ENCODE peak calls at places on chromosomes 16 and 17, in six cellular contexts. A, P, T, R, B and N are unnamed samples.

GRCh38 chr16:88456356-88457292 is 3.5 kb downstream of the ZFPM1 start:
- DNase-seq in A (no peak), P (no peak), T (no peak), R (no peak), B (no peak), N (peak)

GRCh38 chr17:74340470-74341023 is 14.5 kb downstream of the KIF19 start:
- DNase-seq in A (no peak), P (no peak), T (no peak), R (no peak), B (no peak), N (no peak)

GRCh38 chr17:32491371-32492280 is 4.8 kb downstream of the CDK5R1 start:
- DNase-seq in A (no peak), P (no peak), T (no peak), R (no peak), B (no peak), N (no peak)

GRCh38 chr16:46975165-46975564 is 1.7 kb upstream of the DNAJA2 start:
- DNase-seq in A (no peak), P (no peak), T (no peak), R (no peak), B (no peak), N (no peak)

GRCh38 chr16:53043986-53044571 is 8.6 kb downstream of the CHD9NB start:
- DNase-seq in A (peak), P (no peak), T (no peak), R (no peak), B (no peak), N (peak)

GRCh38 chr17:55305321-55306087 is 40.7 kb downstream of the HLF start:
- DNase-seq in A (no peak), P (no peak), T (no peak), R (no peak), B (no peak), N (no peak)

GRCh38 chr16:2166263-2167080 is 10.9 kb downstream of the TRAF7 start:
- DNase-seq in A (no peak), P (no peak), T (no peak), R (no peak), B (no peak), N (no peak)

GRCh38 chr16:82773018-82773417 is 146.2 kb downstream of the CDH13 start:
- DNase-seq in A (no peak), P (no peak), T (peak), R (no peak), B (no peak), N (peak)

GRCh38 chr17:8060274-8060673 is 21.4 kb downstream of the ALOX15B start:
- DNase-seq in A (peak), P (peak), T (peak), R (peak), B (peak), N (peak)

GRCh38 chr16:84726670-84727467 is 27.1 kb downstream of the USP10 start:
- DNase-seq in A (no peak), P (no peak), T (no peak), R (no peak), B (no peak), N (peak)
- H3K9ac ChIP-seq in A (peak), P (no peak), T (no peak), R (no peak), B (peak), N (peak)

GRCh38 chr16:77310877-77311276 is 111.7 kb downstream of the SYCE1L start:
- DNase-seq in A (no peak), P (no peak), T (no peak), R (no peak), B (no peak), N (no peak)

GRCh38 chr16:77306050-77306616 is 106.9 kb downstream of the SYCE1L start:
- DNase-seq in A (no peak), P (no peak), T (peak), R (no peak), B (no peak), N (no peak)

GRCh38 chr16:77304883-77305282 is 105.7 kb downstream of the SYCE1L start:
- DNase-seq in A (no peak), P (no peak), T (no peak), R (no peak), B (no peak), N (no peak)

GRCh38 chr16:77304134-77304533 is 104.9 kb downstream of the SYCE1L start:
- DNase-seq in A (no peak), P (no peak), T (no peak), R (no peak), B (no peak), N (no peak)

DNA sequence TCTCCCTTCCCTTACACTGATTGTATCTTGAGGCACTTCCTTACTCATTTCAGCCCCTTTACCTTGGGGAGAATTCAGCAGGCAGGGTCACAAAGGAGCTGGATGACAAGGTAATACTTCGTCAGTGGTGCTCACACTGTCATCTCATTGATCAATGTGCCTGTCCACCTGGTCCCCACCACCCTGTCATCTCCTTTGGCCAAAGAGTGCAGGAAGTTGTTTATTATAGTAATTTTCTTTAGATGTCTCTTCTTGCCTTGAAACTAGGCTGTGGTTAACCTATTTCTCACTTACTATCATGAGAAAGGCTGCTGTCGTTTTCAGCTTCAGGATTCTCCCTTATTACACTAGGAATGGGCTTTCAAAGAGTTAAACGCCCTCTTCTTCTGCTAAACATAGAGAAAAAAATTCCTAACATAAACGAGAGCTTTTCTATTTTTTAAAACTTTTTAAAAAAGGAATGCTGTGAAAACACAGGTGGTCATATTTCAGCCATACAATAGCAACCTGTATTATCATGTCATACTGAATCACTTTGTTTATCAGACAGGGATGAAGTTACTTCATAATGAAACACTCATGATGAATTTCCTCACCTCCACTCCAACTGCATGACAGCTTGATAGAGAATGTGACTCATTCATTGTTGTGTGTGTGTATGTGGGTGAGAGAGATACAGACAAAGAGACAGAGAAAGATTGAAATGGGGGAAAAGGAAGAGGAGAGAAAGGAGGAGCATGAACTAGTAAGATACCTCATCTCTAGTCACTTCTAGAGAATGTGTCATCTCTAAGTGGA is 108.8 kb downstream of the SYCE1L start:
- DNase-seq in A (peak), P (no peak), T (peak), R (peak), B (peak), N (peak)
- H3K9ac ChIP-seq in A (no peak), P (no peak), T (no peak), R (no peak), B (peak), N (peak)

GRCh38 chr17:81476097-81476496 is 36.5 kb downstream of the ACTG1 start:
- DNase-seq in A (no peak), P (no peak), T (no peak), R (no peak), B (no peak), N (no peak)

GRCh38 chr17:81473019-81473418 is 39.6 kb downstream of the ACTG1 start:
- DNase-seq in A (no peak), P (no peak), T (no peak), R (no peak), B (no peak), N (no peak)

GRCh38 chr17:81476635-81477034 is 36.0 kb downstream of the ACTG1 start:
- DNase-seq in A (no peak), P (no peak), T (no peak), R (no peak), B (no peak), N (no peak)

GRCh38 chr17:81477173-81477572 is 35.4 kb downstream of the ACTG1 start:
- DNase-seq in A (no peak), P (no peak), T (no peak), R (no peak), B (no peak), N (no peak)

GRCh38 chr17:81474958-81475357 is 37.6 kb downstream of the ACTG1 start:
- DNase-seq in A (no peak), P (no peak), T (no peak), R (no peak), B (no peak), N (no peak)
- H3K9ac ChIP-seq in A (no peak), P (no peak), T (no peak), R (no peak), B (no peak), N (no peak)

GRCh38 chr16:27287887-27288286 is 19.3 kb upstream of the NSMCE1 start:
- DNase-seq in A (no peak), P (no peak), T (no peak), R (no peak), B (no peak), N (no peak)

GRCh38 chr16:27284865-27285675 is 16.5 kb upstream of the NSMCE1 start:
- DNase-seq in A (no peak), P (no peak), T (no peak), R (no peak), B (no peak), N (no peak)

GRCh38 chr16:27286446-27286845 is 17.9 kb upstream of the NSMCE1 start:
- DNase-seq in A (no peak), P (peak), T (peak), R (peak), B (peak), N (peak)

GRCh38 chr16:27285676-27286196 is 17.2 kb upstream of the NSMCE1 start:
- DNase-seq in A (no peak), P (no peak), T (no peak), R (peak), B (no peak), N (no peak)

GRCh38 chr16:27287051-27287811 is 18.7 kb upstream of the NSMCE1 start:
- DNase-seq in A (peak), P (no peak), T (no peak), R (no peak), B (no peak), N (no peak)
- H3K9ac ChIP-seq in A (no peak), P (peak), T (no peak), R (no peak), B (peak), N (no peak)

GRCh38 chr16:67669499-67670101 is 3.0 kb downstream of the C16orf86 start:
- DNase-seq in A (no peak), P (no peak), T (no peak), R (no peak), B (no peak), N (no peak)
- H3K9ac ChIP-seq in A (no peak), P (no peak), T (no peak), R (no peak), B (no peak), N (no peak)

DNA sequence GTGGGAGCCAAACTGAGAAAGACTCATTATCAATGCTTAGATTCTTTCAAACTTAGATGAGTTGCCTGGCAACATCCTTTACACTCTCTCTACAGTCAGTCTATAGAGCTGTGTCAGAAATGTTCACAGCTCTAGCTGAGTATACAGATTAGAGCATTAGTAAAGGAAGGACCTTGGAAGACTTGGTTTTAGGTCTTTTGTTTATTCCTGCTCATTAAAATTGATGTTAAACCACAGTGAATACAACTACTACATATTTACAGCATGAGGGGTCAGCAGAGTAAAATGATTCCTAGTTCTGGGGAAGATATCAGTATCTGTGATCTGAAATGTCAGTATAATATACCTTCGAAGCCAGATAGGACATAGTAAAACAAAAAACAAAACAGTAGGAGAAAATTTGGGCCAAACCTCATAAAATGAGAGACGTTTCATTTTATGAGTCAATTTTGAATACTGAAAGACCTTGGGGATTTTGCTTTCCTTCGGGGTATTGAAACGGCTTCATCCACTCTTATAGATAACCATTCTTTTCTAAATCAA is 186.0 kb downstream of the TANC2 start:
- DNase-seq in A (peak), P (peak), T (peak), R (peak), B (no peak), N (no peak)
- H3K9ac ChIP-seq in A (no peak), P (no peak), T (no peak), R (no peak), B (no peak), N (no peak)

GRCh38 chr17:59003860-59004259 is 102.8 kb downstream of the TRIM37 start:
- DNase-seq in A (no peak), P (no peak), T (no peak), R (no peak), B (no peak), N (no peak)
- H3K9ac ChIP-seq in A (no peak), P (no peak), T (no peak), R (no peak), B (no peak), N (no peak)

GRCh38 chr17:2238432-2239169 is 65.0 kb downstream of the SMG6 start:
- DNase-seq in A (peak), P (no peak), T (no peak), R (peak), B (peak), N (no peak)

GRCh38 chr17:2239882-2240430 is 63.6 kb downstream of the SMG6 start:
- DNase-seq in A (peak), P (peak), T (peak), R (peak), B (peak), N (peak)

GRCh38 chr17:2237960-2238359 is 65.6 kb downstream of the SMG6 start:
- DNase-seq in A (no peak), P (peak), T (no peak), R (peak), B (no peak), N (no peak)

GRCh38 chr17:2240541-2240940 is 63.0 kb downstream of the SMG6 start:
- DNase-seq in A (no peak), P (no peak), T (no peak), R (peak), B (no peak), N (no peak)

GRCh38 chr17:2239170-2239551 is 64.4 kb downstream of the SMG6 start:
- DNase-seq in A (no peak), P (no peak), T (no peak), R (no peak), B (peak), N (no peak)
- H3K9ac ChIP-seq in A (no peak), P (peak), T (no peak), R (peak), B (no peak), N (no peak)

GRCh38 chr16:64440421-64440831 is 681.4 kb downstream of the CDH11 start:
- DNase-seq in A (no peak), P (peak), T (peak), R (peak), B (peak), N (peak)
- H3K9ac ChIP-seq in A (no peak), P (peak), T (no peak), R (peak), B (no peak), N (no peak)